ENCODE peak calls at places on chromosomes 11 and 22, in eight cellular contexts. K, W, O, E, Z, G, P and S are unnamed samples.

GRCh38 chr22:46074771-46075551 is 75.4 kb upstream of the PPARA start:
- DNase-seq in K (no peak), W (no peak), O (no peak), E (no peak), Z (no peak), G (no peak), P (peak; percentile 20), S (no peak)

GRCh38 chr11:28932940-28933339 is 824.8 kb downstream of the METTL15 start:
- DNase-seq in K (no peak), W (no peak), O (no peak), E (no peak), Z (no peak), G (no peak), P (no peak), S (no peak)

GRCh38 chr11:8707541-8708270 is 25.1 kb downstream of the RPL27A start:
- DNase-seq in K (no peak), W (no peak), O (no peak), E (no peak), Z (no peak), G (no peak), P (peak; percentile 80), S (no peak)

GRCh38 chr11:58503361-58503856 is 4.5 kb downstream of the OR5B21 start:
- DNase-seq in K (no peak), W (no peak), O (no peak), E (no peak), Z (no peak), G (no peak), P (no peak), S (no peak)

GRCh38 chr11:46296520-46297448 is 19.3 kb downstream of the CREB3L1 start:
- DNase-seq in K (no peak), W (no peak), O (peak; percentile 90), E (no peak), Z (no peak), G (no peak), P (peak; percentile 57), S (no peak)

GRCh38 chr11:60786811-60787567 is 1.9 kb downstream of the MS4A10 start:
- DNase-seq in K (no peak), W (peak; percentile 16), O (peak; percentile 82), E (no peak), Z (no peak), G (no peak), P (peak; percentile 79), S (no peak)

GRCh38 chr22:19565921-19566598 is 41.9 kb upstream of the CLDN5 start:
- DNase-seq in K (no peak), W (no peak), O (no peak), E (no peak), Z (no peak), G (no peak), P (no peak), S (no peak)

GRCh38 chr22:17672417-17672991 is 33.9 kb downstream of the BCL2L13 start:
- DNase-seq in K (peak; percentile 19), W (no peak), O (no peak), E (no peak), Z (no peak), G (no peak), P (no peak), S (no peak)

GRCh38 chr22:19495562-19496323 is 16.0 kb downstream of the CDC45 start:
- DNase-seq in K (no peak), W (peak; percentile 6), O (no peak), E (no peak), Z (no peak), G (no peak), P (no peak), S (no peak)

GRCh38 chr11:102666331-102666957 is 39.1 kb downstream of the MMP27 start:
- DNase-seq in K (peak; percentile 15), W (peak; percentile 68), O (no peak), E (no peak), Z (no peak), G (peak; percentile 37), P (no peak), S (no peak)

GRCh38 chr22:36383110-36383581 is 4.6 kb downstream of the MYH9 start:
- DNase-seq in K (peak; percentile 86), W (peak; percentile 30), O (no peak), E (peak; percentile 48), Z (no peak), G (no peak), P (no peak), S (no peak)

GRCh38 chr11:111465400-111465799 is 46.8 kb downstream of the BTG4 start:
- DNase-seq in K (no peak), W (no peak), O (peak; percentile 77), E (no peak), Z (no peak), G (no peak), P (no peak), S (no peak)

GRCh38 chr11:100512475-100512874 is 174.6 kb upstream of the ARHGAP42 start:
- DNase-seq in K (no peak), W (no peak), O (no peak), E (no peak), Z (no peak), G (no peak), P (no peak), S (no peak)

GRCh38 chr22:49007013-49007653 is 820.5 kb downstream of the BRD1 start:
- DNase-seq in K (no peak), W (no peak), O (no peak), E (no peak), Z (no peak), G (no peak), P (no peak), S (peak; percentile 25)

GRCh38 chr11:32991898-32992297 is 23.8 kb upstream of the DEPDC7 start:
- DNase-seq in K (no peak), W (no peak), O (no peak), E (no peak), Z (no peak), G (no peak), P (no peak), S (no peak)

GRCh38 chr11:10969387-10969786 is 111.5 kb upstream of the ZBED5 start:
- DNase-seq in K (no peak), W (no peak), O (no peak), E (no peak), Z (no peak), G (no peak), P (no peak), S (no peak)

GRCh38 chr11:106389096-106389495 is 311.6 kb downstream of the AASDHPPT start:
- DNase-seq in K (no peak), W (peak; percentile 11), O (peak; percentile 55), E (no peak), Z (no peak), G (no peak), P (no peak), S (no peak)

GRCh38 chr11:75476716-75477613 is 44.0 kb upstream of the KLHL35 start:
- DNase-seq in K (no peak), W (no peak), O (no peak), E (no peak), Z (no peak), G (no peak), P (peak; percentile 54), S (no peak)

GRCh38 chr11:74532496-74533246 is 39.1 kb upstream of the LIPT2 start:
- DNase-seq in K (no peak), W (peak; percentile 99), O (no peak), E (no peak), Z (no peak), G (peak; percentile 44), P (no peak), S (no peak)

GRCh38 chr11:78310500-78310909 is 107.1 kb downstream of the GAB2 start:
- DNase-seq in K (no peak), W (no peak), O (no peak), E (no peak), Z (no peak), G (no peak), P (peak; percentile 81), S (no peak)

GRCh38 chr11:81987829-81988472 is 745.7 kb downstream of the FAM181B start:
- DNase-seq in K (no peak), W (no peak), O (peak; percentile 6), E (no peak), Z (no peak), G (no peak), P (no peak), S (no peak)

GRCh38 chr11:108793138-108793537 is 128.3 kb downstream of the DDX10 start:
- DNase-seq in K (no peak), W (no peak), O (no peak), E (no peak), Z (no peak), G (no peak), P (no peak), S (no peak)

GRCh38 chr22:43992331-43992821 is 31.7 kb upstream of the PARVB start:
- DNase-seq in K (no peak), W (no peak), O (peak; percentile 1), E (no peak), Z (no peak), G (no peak), P (no peak), S (no peak)

GRCh38 chr22:36577019-36577418 is 48.1 kb upstream of the EIF3D start:
- DNase-seq in K (no peak), W (no peak), O (peak; percentile 29), E (no peak), Z (no peak), G (peak; percentile 7), P (no peak), S (no peak)

GRCh38 chr11:46392421-46393230 is 1.1 kb upstream of the CHRM4 start:
- DNase-seq in K (peak; percentile 87), W (peak; percentile 88), O (peak; percentile 36), E (peak; percentile 53), Z (peak; percentile 65), G (no peak), P (peak; percentile 87), S (peak; percentile 91)

GRCh38 chr11:27347949-27348879 is 14.8 kb downstream of the CCDC34 start:
- DNase-seq in K (no peak), W (no peak), O (no peak), E (no peak), Z (no peak), G (no peak), P (no peak), S (no peak)

GRCh38 chr11:122814401-122814800 is 23.9 kb upstream of the CRTAM start:
- DNase-seq in K (no peak), W (peak; percentile 26), O (no peak), E (no peak), Z (no peak), G (no peak), P (no peak), S (no peak)

GRCh38 chr11:44940424-44940823 is 10.3 kb downstream of the TP53I11 start:
- DNase-seq in K (no peak), W (no peak), O (no peak), E (no peak), Z (no peak), G (no peak), P (no peak), S (no peak)

GRCh38 chr22:17707526-17707925 is 66.7 kb downstream of the BID start:
- DNase-seq in K (no peak), W (peak; percentile 8), O (no peak), E (no peak), Z (no peak), G (no peak), P (no peak), S (no peak)

GRCh38 chr11:88204353-88204752 is 29.1 kb upstream of the RAB38 start:
- DNase-seq in K (no peak), W (no peak), O (no peak), E (no peak), Z (no peak), G (no peak), P (no peak), S (no peak)

GRCh38 chr11:60867871-60868681 is 734 bp downstream of the ZP1 start:
- DNase-seq in K (no peak), W (no peak), O (no peak), E (no peak), Z (no peak), G (no peak), P (no peak), S (no peak)

GRCh38 chr11:57213282-57214086 is 23.6 kb downstream of the APLNR start:
- DNase-seq in K (no peak), W (no peak), O (no peak), E (no peak), Z (no peak), G (no peak), P (no peak), S (no peak)

GRCh38 chr11:8107642-8108041 is 26.6 kb downstream of the TUB start:
- DNase-seq in K (no peak), W (no peak), O (no peak), E (no peak), Z (no peak), G (no peak), P (no peak), S (no peak)

GRCh38 chr11:116427903-116428637 is 344.7 kb downstream of the BUD13 start:
- DNase-seq in K (no peak), W (peak; percentile 26), O (no peak), E (no peak), Z (no peak), G (no peak), P (no peak), S (no peak)